ENCODE peak calls at places on chromosomes 13 and 19, in six cellular contexts. S is CD4-positive, alpha-beta T cell; H is astrocyte; J is lung; K is uterus; P is brain microvascular endothelial cell. V is an unnamed sample.
A peak's percentile ranks its signal among the peaks of the same experiment; 100 is the strongest.

GRCh38 chr19:13718733-13719132 is 45.6 kb upstream of the MRI1 start:
- DNase-seq in S (no peak), H (peak; percentile 49), J (no peak), K (no peak), P (peak; percentile 28), V (no peak)

GRCh38 chr19:24048261-24048660 is 38.7 kb upstream of the ZNF254 start:
- DNase-seq in S (no peak), H (no peak), J (no peak), K (no peak), P (no peak), V (no peak)

GRCh38 chr13:41457589-41458186 is 338 bp downstream of the RGCC start:
- DNase-seq in S (no peak), H (no peak), J (peak; percentile 33), K (no peak), P (no peak), V (no peak)

GRCh38 chr19:40147693-40148347 is 43.4 kb upstream of the MAP3K10 start:
- DNase-seq in S (no peak), H (peak; percentile 59), J (no peak), K (no peak), P (peak; percentile 49), V (no peak)

GRCh38 chr19:49224856-49225255 is 67.3 kb downstream of the TRPM4 start:
- DNase-seq in S (no peak), H (peak; percentile 19), J (no peak), K (no peak), P (peak; percentile 70), V (no peak)

GRCh38 chr19:58577581-58578429 is 4.7 kb upstream of the MZF1 start:
- DNase-seq in S (no peak), H (no peak), J (no peak), K (no peak), P (no peak), V (peak; percentile 45)

GRCh38 chr19:12995596-12996541 is 594 bp downstream of the NFIX start:
- DNase-seq in S (no peak), H (no peak), J (no peak), K (peak; percentile 59), P (no peak), V (no peak)

GRCh38 chr13:97279079-97279411 is 56.9 kb downstream of the MBNL2 start:
- DNase-seq in S (no peak), H (no peak), J (no peak), K (no peak), P (no peak), V (no peak)

GRCh38 chr13:35724480-35724879 is 248.0 kb upstream of the MAB21L1 start:
- DNase-seq in S (no peak), H (no peak), J (no peak), K (no peak), P (peak; percentile 20), V (no peak)

GRCh38 chr13:112812306-112813034 is 122.6 kb downstream of the ATP11A start:
- DNase-seq in S (no peak), H (no peak), J (no peak), K (peak; percentile 72), P (no peak), V (peak; percentile 55)

GRCh38 chr19:47541507-47541906 is 26.6 kb upstream of the NAPA start:
- DNase-seq in S (no peak), H (no peak), J (no peak), K (no peak), P (no peak), V (no peak)

GRCh38 chr13:112603641-112604220 is 15.8 kb upstream of the TUBGCP3 start:
- DNase-seq in S (no peak), H (peak; percentile 56), J (no peak), K (no peak), P (peak; percentile 63), V (no peak)

GRCh38 chr13:36445806-36446423 is 13.6 kb downstream of the CCNA1 start:
- DNase-seq in S (no peak), H (no peak), J (no peak), K (no peak), P (no peak), V (no peak)

GRCh38 chr19:1019616-1019961 is 1.3 kb downstream of the TMEM259 start:
- DNase-seq in S (no peak), H (no peak), J (no peak), K (no peak), P (no peak), V (no peak)

GRCh38 chr19:15028490-15028889 is 20.8 kb upstream of the CASP14 start:
- DNase-seq in S (no peak), H (no peak), J (no peak), K (no peak), P (no peak), V (no peak)

GRCh38 chr19:35879068-35879467 is 10.7 kb downstream of the APLP1 start:
- DNase-seq in S (no peak), H (no peak), J (no peak), K (no peak), P (no peak), V (no peak)
- H3K27ac ChIP-seq in S (no peak overlapping the region), H (no peak overlapping the region), J (no peak overlapping the region), K (no peak overlapping the region), P (no peak overlapping the region), V (no peak overlapping the region)

GRCh38 chr19:29687244-29687896 is 22.1 kb downstream of the PLEKHF1 start:
- DNase-seq in S (no peak), H (peak; percentile 99), J (no peak), K (peak; percentile 82), P (peak; percentile 95), V (peak; percentile 86)

GRCh38 chr19:29694669-29695627 is 20.1 kb downstream of the C19orf12 start:
- DNase-seq in S (peak; percentile 75), H (peak; percentile 31), J (peak; percentile 70), K (peak; percentile 80), P (peak; percentile 53), V (peak; percentile 95)

GRCh38 chr19:29687897-29688728 is 22.9 kb downstream of the PLEKHF1 start:
- DNase-seq in S (no peak), H (peak; percentile 80), J (no peak), K (no peak), P (peak; percentile 51), V (no peak)

GRCh38 chr19:29694166-29694565 is 20.9 kb downstream of the C19orf12 start:
- DNase-seq in S (no peak), H (no peak), J (no peak), K (no peak), P (no peak), V (no peak)

DNA sequence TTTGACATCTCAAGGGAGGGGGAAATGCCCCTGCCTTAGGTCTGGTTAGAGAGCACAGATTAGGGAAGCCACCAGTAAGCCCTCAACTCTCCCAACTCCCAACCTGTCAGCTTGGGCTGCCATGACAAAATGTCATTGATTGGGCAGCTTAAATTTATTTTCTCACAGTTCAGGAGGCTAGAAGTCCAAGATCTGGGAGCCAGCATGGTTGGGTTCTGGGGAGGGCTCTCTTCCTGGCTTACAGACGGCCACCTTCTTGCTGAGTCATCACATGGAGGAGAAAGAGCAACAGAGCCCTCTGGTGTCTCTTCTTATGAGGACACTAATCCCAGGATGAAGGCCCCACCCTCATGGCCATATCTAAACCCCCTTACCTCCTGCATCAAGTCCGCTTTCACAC is 24.2 kb downstream of the C19orf12 start:
- DNase-seq in S (peak; percentile 47), H (no peak), J (no peak), K (no peak), P (peak; percentile 41), V (no peak)
- TF ChIP-seq CTCF in S (peak; percentile 55), H (no peak), J (peak; percentile 15), K (peak; percentile 36), P (peak; percentile 65), V (peak; percentile 17)

DNA sequence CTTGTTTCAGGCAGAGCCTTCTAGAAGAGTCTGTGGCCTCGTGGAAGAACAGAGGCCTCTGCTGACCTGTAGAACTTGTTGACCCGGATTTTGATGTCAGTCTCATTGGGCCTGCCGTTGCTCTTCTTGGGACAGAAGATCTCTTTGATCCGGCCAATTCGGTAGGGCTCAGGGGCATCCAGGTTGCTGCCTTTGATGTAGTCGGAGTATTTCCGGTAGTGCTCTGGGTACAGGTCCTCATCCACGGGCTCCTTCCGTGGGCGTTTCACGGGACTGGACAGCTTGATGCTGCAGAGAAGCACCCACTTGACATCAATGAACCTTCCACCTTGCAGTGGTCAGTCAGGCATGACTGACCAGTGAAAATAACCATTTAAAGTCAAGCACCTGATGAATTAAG is 24.0 kb upstream of the EIF3G start:
- DNase-seq in S (no peak), H (no peak), J (no peak), K (no peak), P (no peak), V (no peak)
- H3K27ac ChIP-seq in S (peak overlapping the region; percentile 86), H (no peak overlapping the region), J (no peak overlapping the region), K (no peak overlapping the region), P (no peak overlapping the region), V (no peak overlapping the region)

GRCh38 chr13:61685683-61686013 is 270.0 kb upstream of the PCDH20 start:
- DNase-seq in S (no peak), H (no peak), J (no peak), K (no peak), P (no peak), V (no peak)
- TF ChIP-seq CTCF in S (no peak), H (no peak), J (no peak), K (no peak), P (peak; percentile 35), V (no peak)

DNA sequence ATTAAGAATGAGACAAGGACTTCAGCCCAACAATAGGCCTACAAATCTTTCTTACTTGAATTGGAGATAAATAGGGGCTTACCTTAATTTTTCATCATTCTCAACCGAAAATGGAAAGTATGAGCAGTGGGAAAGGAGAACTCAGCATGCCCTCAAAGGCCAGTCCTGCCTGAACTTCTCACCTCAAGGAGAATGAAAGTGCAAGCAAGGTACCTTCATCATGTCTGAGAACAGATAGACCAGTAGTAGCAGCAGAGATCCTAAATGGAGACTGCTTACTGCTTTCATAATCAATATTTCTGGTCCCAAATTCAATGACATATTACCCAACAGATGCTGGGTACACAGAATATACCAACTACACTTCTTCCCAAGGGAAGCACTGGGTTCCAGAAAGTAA is 194.0 kb upstream of the SLITRK1 start:
- DNase-seq in S (no peak), H (no peak), J (no peak), K (no peak), P (no peak), V (no peak)
- H3K27ac ChIP-seq in S (no peak overlapping the region), H (no peak overlapping the region), J (no peak overlapping the region), K (no peak overlapping the region), P (no peak overlapping the region), V (no peak overlapping the region)

DNA sequence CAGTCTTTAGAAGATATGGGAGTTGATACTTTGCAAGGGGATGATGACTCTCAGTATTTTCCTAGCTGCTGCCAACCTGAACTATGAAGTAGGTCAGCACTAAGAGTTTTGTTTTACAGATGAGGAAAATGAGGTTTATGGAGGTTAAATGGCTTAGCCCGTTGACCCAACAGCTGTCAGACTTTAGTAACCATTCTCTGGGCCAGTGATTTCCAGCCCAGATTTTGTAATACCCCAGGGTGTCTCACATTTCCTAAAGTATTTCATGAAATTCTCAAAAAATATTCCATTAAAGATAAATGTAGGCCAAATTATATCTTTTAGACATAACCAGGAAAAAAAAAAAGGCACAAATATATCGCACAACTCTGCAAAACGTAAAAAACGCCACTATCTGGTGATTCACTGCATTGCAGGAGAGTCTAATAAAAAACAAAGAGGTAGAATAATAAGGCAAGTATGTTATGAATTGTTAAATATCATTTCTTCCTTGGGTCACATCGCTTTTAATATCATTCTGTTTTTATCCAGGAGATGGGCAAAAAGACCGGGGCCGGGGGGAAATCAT is 112.5 kb downstream of the DACH1 start:
- DNase-seq in S (no peak), H (no peak), J (no peak), K (peak; percentile 16), P (no peak), V (no peak)
- TF ChIP-seq CTCF in S (no peak), H (no peak), J (no peak), K (no peak), P (no peak), V (no peak)

V was measured in sigmoid colon.